ENCODE peak calls at places on chromosomes 13 and 19, in six cellular contexts. E is heart left ventricle, I is T47D, G is NCI-H1105 treated with DMSO at 0.1 percent for 48 hours, C is cardiac fibroblast, W is A549. N is an unnamed sample.

GRCh38 chr13:106008540-106008939 is 526.9 kb downstream of the EFNB2 start:
- DNase-seq in C (no peak), I (no peak), G (no peak), W (no peak), E (no peak), N (no peak)

GRCh38 chr13:29934531-29935308 is 84.3 kb upstream of the UBL3 start:
- DNase-seq in G (no peak), C (no peak), W (no peak), I (no peak), E (no peak), N (no peak)

GRCh38 chr19:39413269-39413902 is 917 bp downstream of the PLEKHG2 start:
- DNase-seq in I (no peak), E (peak), G (peak), C (peak), W (peak), N (peak)

GRCh38 chr19:57559008-57559403 is 657 bp downstream of the ZNF550 start:
- DNase-seq in I (peak), C (peak), E (peak), G (no peak), W (peak), N (no peak)

GRCh38 chr19:4636151-4636717 is 3.1 kb upstream of the TNFAIP8L1 start:
- DNase-seq in E (peak), G (peak), C (peak), I (peak), W (peak), N (peak)

GRCh38 chr13:45433381-45433790 is 15.2 kb upstream of the SLC25A30 start:
- DNase-seq in C (no peak), G (no peak), E (no peak), W (no peak), I (no peak), N (no peak)

GRCh38 chr13:35953537-35954206 is 177.5 kb downstream of the DCLK1 start:
- DNase-seq in C (peak), I (no peak), W (peak), G (peak), E (peak), N (peak)

GRCh38 chr13:109756778-109757177 is 29.6 kb downstream of the IRS2 start:
- DNase-seq in E (no peak), G (no peak), W (no peak), I (no peak), C (no peak), N (no peak)

GRCh38 chr13:75792526-75793187 is 156.5 kb downstream of the LMO7 start:
- DNase-seq in G (no peak), W (peak), C (peak), I (peak), E (peak), N (no peak)

GRCh38 chr19:2121416-2122051 is 24.8 kb downstream of the IZUMO4 start:
- DNase-seq in E (no peak), W (no peak), C (no peak), G (no peak), I (no peak), N (no peak)

N was measured in SK-N-DZ.